ENCODE peak calls at places on chromosomes 2 and 18, in eight cellular contexts. W is CD4-positive, alpha-beta T cell; S is RWPE1; T is T-helper 9 cell; Z is activated T-cell treated with anti-CD3 and anti-CD28 coated beads, Interleukin-2, amount 50 U/mL, for 48 hours; Q is GM20000; J is fibroblast of villous mesenchyme; Y is NCI-H1930. X is an unnamed sample.

GRCh38 chr2:6754412-6754811 is 111.3 kb downstream of the CMPK2 start:
- DNase-seq in W (no peak), Z (no peak), J (no peak), S (no peak), T (no peak), Y (no peak), Q (no peak), X (no peak)

GRCh38 chr2:660477-661214 is 16.6 kb downstream of the TMEM18 start:
- DNase-seq in J (no peak), Z (no peak), T (no peak), Y (no peak), S (no peak), W (no peak), Q (no peak), X (no peak)

GRCh38 chr2:212364106-212364505 is 174.5 kb downstream of the ERBB4 start:
- DNase-seq in S (no peak), J (no peak), Z (no peak), Y (no peak), W (no peak), Q (no peak), T (no peak), X (no peak)

GRCh38 chr18:9814431-9814830 is 71.3 kb upstream of the TXNDC2 start:
- DNase-seq in Q (no peak), J (peak), S (no peak), W (no peak), Y (no peak), T (no peak), Z (no peak), X (no peak)

GRCh38 chr18:56541790-56542189 is 96.6 kb downstream of the TXNL1 start:
- DNase-seq in S (no peak), T (no peak), Q (no peak), Z (no peak), J (no peak), W (no peak), Y (no peak), X (no peak)

GRCh38 chr2:25274868-25275574 is 66.7 kb downstream of the DNMT3A start:
- DNase-seq in Y (no peak), Q (peak), Z (peak), W (no peak), J (no peak), S (no peak), T (peak), X (no peak)

GRCh38 chr2:9138507-9139085 is 68.0 kb upstream of the ASAP2 start:
- DNase-seq in T (no peak), S (no peak), Q (peak), W (no peak), Y (no peak), Z (peak), J (no peak), X (no peak)

GRCh38 chr2:97747716-97748115 is 34.3 kb downstream of the ZAP70 start:
- DNase-seq in S (no peak), Y (no peak), T (no peak), W (no peak), J (no peak), Q (no peak), Z (peak), X (no peak)

GRCh38 chr2:212595036-212595654 is 56.5 kb upstream of the ERBB4 start:
- DNase-seq in Y (no peak), Z (no peak), S (peak), W (no peak), T (no peak), Q (peak), J (peak), X (peak)

GRCh38 chr2:158094487-158095092 is 7.1 kb upstream of the UPP2 start:
- DNase-seq in W (no peak), Y (no peak), Q (no peak), T (no peak), Z (no peak), J (no peak), S (no peak), X (no peak)

GRCh38 chr2:48574353-48575290 is 43.0 kb upstream of the GTF2A1L start:
- DNase-seq in Q (no peak), S (no peak), W (no peak), Y (no peak), J (no peak), T (no peak), Z (no peak), X (no peak)

GRCh38 chr2:165889158-165889557 is 64.4 kb downstream of the TTC21B start:
- DNase-seq in S (no peak), Y (no peak), W (no peak), J (no peak), Z (no peak), Q (no peak), T (no peak), X (no peak)

GRCh38 chr2:36356199-36356989 is 816 bp downstream of the CRIM1 start:
- DNase-seq in S (no peak), W (peak), J (peak), Q (peak), Z (peak), T (no peak), Y (no peak), X (no peak)

GRCh38 chr2:233096006-233096405 is 35.9 kb downstream of the INPP5D start:
- DNase-seq in T (no peak), W (no peak), Z (no peak), Q (no peak), Y (no peak), J (no peak), S (no peak), X (no peak)

GRCh38 chr18:49584431-49584830 is 22.6 kb downstream of the LIPG start:
- DNase-seq in Y (no peak), W (no peak), Q (no peak), Z (no peak), T (no peak), J (no peak), S (no peak), X (no peak)

GRCh38 chr2:26401739-26402541 is at the start of gene DRC1:
- DNase-seq in Z (peak), Y (peak), S (peak), Q (peak), W (no peak), J (peak), T (no peak), X (no peak)

GRCh38 chr2:14475994-14476393 is 156.5 kb upstream of the LRATD1 start:
- DNase-seq in J (no peak), W (no peak), Z (no peak), Q (no peak), S (no peak), T (no peak), Y (no peak), X (no peak)

GRCh38 chr2:136448435-136448834 is 316.9 kb upstream of the THSD7B start:
- DNase-seq in Q (no peak), W (no peak), T (no peak), Y (no peak), Z (no peak), J (no peak), S (no peak), X (no peak)

GRCh38 chr2:166081852-166082251 is 46.0 kb downstream of the SCN1A start:
- DNase-seq in T (no peak), Y (no peak), Z (no peak), S (no peak), J (no peak), W (no peak), Q (no peak), X (no peak)

GRCh38 chr18:47418746-47419145 is 167.3 kb upstream of the SKOR2 start:
- DNase-seq in S (no peak), W (no peak), Q (no peak), T (no peak), Y (no peak), J (peak), Z (no peak), X (no peak)

GRCh38 chr2:48145845-48146452 is 239.7 kb upstream of the FBXO11 start:
- DNase-seq in Q (no peak), Z (no peak), Y (no peak), S (no peak), T (no peak), J (peak), W (no peak), X (no peak)

GRCh38 chr18:48548404-48548771 is 9.6 kb downstream of the CTIF start:
- DNase-seq in Z (no peak), S (peak), W (no peak), T (no peak), Y (no peak), Q (no peak), J (peak), X (no peak)

GRCh38 chr18:57743008-57743407 is 60.1 kb downstream of the ATP8B1 start:
- DNase-seq in J (no peak), W (no peak), S (no peak), T (no peak), Q (no peak), Y (no peak), Z (no peak), X (no peak)

GRCh38 chr2:46351388-46352141 is 54.4 kb downstream of the EPAS1 start:
- DNase-seq in Z (peak), T (peak), J (no peak), W (peak), Y (no peak), Q (no peak), S (no peak), X (no peak)

GRCh38 chr2:241545113-241545512 is 13.4 kb upstream of the BOK start:
- DNase-seq in Y (no peak), S (no peak), J (peak), W (no peak), Q (no peak), T (no peak), Z (no peak), X (no peak)

GRCh38 chr2:188734688-188735087 is 239.5 kb upstream of the COL3A1 start:
- DNase-seq in Y (no peak), Z (no peak), T (no peak), J (peak), W (no peak), Q (no peak), S (no peak), X (no peak)

GRCh38 chr18:4573735-4574134 is 118.6 kb upstream of the DLGAP1 start:
- DNase-seq in Y (no peak), J (no peak), W (no peak), Z (no peak), Q (no peak), T (no peak), S (no peak), X (no peak)

GRCh38 chr2:215843579-215843978 is 169.8 kb downstream of the MREG start:
- DNase-seq in J (peak), Y (no peak), Q (no peak), Z (no peak), W (no peak), S (peak), T (no peak), X (no peak)

GRCh38 chr2:203484266-203485112 is 50.6 kb downstream of the RAPH1 start:
- DNase-seq in Y (no peak), Z (peak), Q (peak), S (no peak), J (peak), T (peak), W (peak), X (peak)

GRCh38 chr18:23964282-23965238 is 50.0 kb upstream of the TTC39C start:
- DNase-seq in Q (no peak), Y (no peak), S (no peak), T (peak), J (no peak), Z (peak), W (peak), X (no peak)